ENCODE peak calls at places on chromosome 6, in four cellular contexts. One of them, this sample, is unnamed. For H3K4me1, the result is how much of the 10 kb centered on the place peaks cover.

GRCh38 chr6:63663147-63663877 is 27.7 kb downstream of the PHF3 start:
- DNase-seq in aorta: no peak
- DNase-seq in ovary: no peak
- DNase-seq in Peyer's patch: no peak
- DNase-seq in this sample: no peak

GRCh38 chr6:100461273-100461919 is 3.3 kb downstream of the SIM1 start:
- DNase-seq in aorta: no peak
- DNase-seq in ovary: no peak
- DNase-seq in Peyer's patch: no peak
- DNase-seq in this sample: no peak

GRCh38 chr6:4125933-4126864 is 9.2 kb downstream of the ECI2 start:
- DNase-seq in aorta: no peak
- DNase-seq in ovary: no peak
- DNase-seq in Peyer's patch: no peak
- DNase-seq in this sample: no peak

GRCh38 chr6:7633361-7633760 is 43.4 kb downstream of the SNRNP48 start:
- DNase-seq in aorta: no peak
- DNase-seq in ovary: no peak
- DNase-seq in Peyer's patch: no peak
- DNase-seq in this sample: no peak

GRCh38 chr6:89843070-89843469 is 13.4 kb downstream of the CASP8AP2 start:
- DNase-seq in aorta: no peak
- DNase-seq in ovary: no peak
- DNase-seq in Peyer's patch: no peak
- DNase-seq in this sample: no peak

GRCh38 chr6:75431379-75431778 is 62.2 kb downstream of the FILIP1 start:
- DNase-seq in aorta: no peak
- DNase-seq in ovary: no peak
- DNase-seq in Peyer's patch: no peak
- DNase-seq in this sample: peak

GRCh38 chr6:142195862-142196536 is 48.9 kb downstream of the VTA1 start:
- DNase-seq in aorta: no peak
- DNase-seq in ovary: no peak
- DNase-seq in Peyer's patch: no peak
- DNase-seq in this sample: no peak

GRCh38 chr6:130906736-130907381 is 79.7 kb downstream of the SMLR1 start:
- DNase-seq in aorta: no peak
- DNase-seq in ovary: no peak
- DNase-seq in Peyer's patch: no peak
- DNase-seq in this sample: no peak

GRCh38 chr6:153272201-153272980 is 141.3 kb upstream of the RGS17 start:
- DNase-seq in aorta: no peak
- DNase-seq in ovary: no peak
- DNase-seq in Peyer's patch: no peak
- DNase-seq in this sample: no peak

GRCh38 chr6:29527564-29527963 is 32.0 kb downstream of the UBD start:
- DNase-seq in aorta: no peak
- DNase-seq in ovary: no peak
- DNase-seq in Peyer's patch: no peak
- DNase-seq in this sample: no peak

GRCh38 chr6:150199241-150199640 is 56.4 kb downstream of the PPP1R14C start:
- DNase-seq in aorta: no peak
- DNase-seq in ovary: no peak
- DNase-seq in Peyer's patch: no peak
- DNase-seq in this sample: no peak

GRCh38 chr6:147159536-147160374 is 44.5 kb upstream of the STXBP5 start:
- DNase-seq in aorta: no peak
- DNase-seq in ovary: no peak
- DNase-seq in Peyer's patch: no peak
- DNase-seq in this sample: no peak

GRCh38 chr6:86276056-86276455 is 633.4 kb upstream of the SYNCRIP start:
- DNase-seq in aorta: no peak
- DNase-seq in ovary: no peak
- DNase-seq in Peyer's patch: no peak
- DNase-seq in this sample: no peak

GRCh38 chr6:160395187-160395586 is 47.0 kb downstream of the SLC22A3 start:
- DNase-seq in aorta: no peak
- DNase-seq in ovary: no peak
- DNase-seq in Peyer's patch: no peak
- DNase-seq in this sample: no peak

GRCh38 chr6:100338090-100338489 is 126.6 kb downstream of the SIM1 start:
- DNase-seq in aorta: no peak
- DNase-seq in ovary: no peak
- DNase-seq in Peyer's patch: no peak
- DNase-seq in this sample: no peak

GRCh38 chr6:84411060-84411629 is 183.7 kb upstream of the CEP162 start:
- DNase-seq in aorta: no peak
- DNase-seq in ovary: no peak
- DNase-seq in Peyer's patch: no peak
- DNase-seq in this sample: no peak

GRCh38 chr6:167208819-167209576 is 51.2 kb upstream of the GPR31 start:
- DNase-seq in aorta: no peak
- DNase-seq in ovary: no peak
- DNase-seq in Peyer's patch: no peak
- DNase-seq in this sample: no peak

GRCh38 chr6:112983741-112984221 is 636.7 kb downstream of the RFPL4B start:
- DNase-seq in aorta: no peak
- DNase-seq in ovary: no peak
- DNase-seq in Peyer's patch: no peak
- DNase-seq in this sample: no peak

DNA sequence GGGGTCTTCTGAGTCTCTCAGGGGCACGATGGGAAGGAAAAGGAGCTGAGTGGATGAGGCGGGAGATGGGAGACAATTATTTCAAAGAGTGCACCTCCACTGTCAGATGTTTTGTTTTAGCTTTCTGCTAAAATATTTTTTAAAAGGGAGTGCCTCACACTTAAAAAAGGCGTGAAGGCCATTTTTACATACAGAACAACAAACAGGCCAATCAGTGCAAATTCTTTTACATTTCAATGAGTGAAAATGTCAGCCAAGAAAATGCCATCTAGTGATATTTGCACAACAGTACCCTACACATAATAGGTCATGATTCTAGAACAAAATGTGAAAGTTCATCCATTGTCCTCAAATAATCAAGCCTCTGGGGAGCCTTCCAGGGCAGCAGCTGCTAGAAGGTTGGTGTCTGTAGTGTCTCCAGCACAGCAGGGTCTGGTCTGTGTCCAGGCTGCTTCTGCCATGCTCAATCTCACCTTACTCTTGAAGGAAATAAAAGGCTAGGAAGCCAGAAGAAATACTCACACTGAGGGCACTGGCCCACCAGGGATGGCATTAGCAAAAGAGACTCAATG is 13.3 kb upstream of the SERPINB9 start:
- DNase-seq in aorta: no peak
- DNase-seq in ovary: no peak
- DNase-seq in Peyer's patch: peak
- DNase-seq in this sample: no peak
- H3K4me1 ChIP-seq in aorta: under half
- H3K4me1 ChIP-seq in ovary: under half
- H3K4me1 ChIP-seq in Peyer's patch: under half
- H3K4me1 ChIP-seq in this sample: under half

DNA sequence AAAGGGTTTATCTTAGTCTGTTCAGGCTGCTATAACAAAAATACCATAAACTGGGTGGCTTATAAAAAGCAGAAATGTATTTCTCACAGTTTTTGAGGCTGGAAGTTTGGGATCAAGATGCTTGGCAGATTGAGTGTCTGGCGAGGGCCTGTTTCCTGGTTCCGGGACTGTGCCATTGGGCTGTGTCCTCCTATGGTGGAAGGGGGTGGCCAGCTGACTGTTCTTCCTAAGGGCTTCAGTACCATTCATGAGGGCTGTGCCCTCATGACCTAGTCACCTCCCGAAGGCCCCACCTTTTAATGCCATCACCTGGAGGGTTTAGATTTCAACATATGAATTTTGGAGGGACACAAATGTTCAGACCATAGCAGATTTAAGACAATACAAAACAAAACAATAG is 91.2 kb downstream of the ARID1B start:
- DNase-seq in aorta: no peak
- DNase-seq in ovary: no peak
- DNase-seq in Peyer's patch: no peak
- DNase-seq in this sample: no peak
- H3K4me3 ChIP-seq in aorta: no peak
- H3K4me3 ChIP-seq in ovary: no peak
- H3K4me3 ChIP-seq in Peyer's patch: no peak
- H3K4me3 ChIP-seq in this sample: no peak

GRCh38 chr6:168496139-168496840 is 55.3 kb downstream of the SMOC2 start:
- DNase-seq in aorta: no peak
- DNase-seq in ovary: no peak
- DNase-seq in Peyer's patch: no peak
- DNase-seq in this sample: no peak
- H3K4me1 ChIP-seq in aorta: under half
- H3K4me1 ChIP-seq in ovary: under half
- H3K4me1 ChIP-seq in Peyer's patch: under half
- H3K4me1 ChIP-seq in this sample: under half

DNA sequence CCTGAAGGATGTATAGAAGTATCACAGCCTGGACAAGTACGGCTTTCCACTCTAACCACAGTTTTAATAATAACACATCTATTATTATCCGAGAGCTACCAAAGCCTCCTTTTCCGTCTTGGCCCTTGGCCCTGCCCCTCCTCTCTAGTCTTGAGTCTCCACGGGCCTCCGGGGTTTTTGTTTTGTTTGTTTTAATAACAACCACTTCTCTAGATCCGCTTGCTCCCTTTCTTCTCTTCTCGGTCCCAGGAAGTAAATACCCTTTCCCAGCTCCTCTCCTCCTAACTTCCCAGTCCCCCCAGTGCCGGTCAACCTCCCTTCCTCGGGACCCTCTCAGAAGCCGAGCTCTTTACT is 638 bp downstream of the LCA5 start:
- DNase-seq in aorta: peak
- DNase-seq in ovary: peak
- DNase-seq in Peyer's patch: no peak
- DNase-seq in this sample: peak
- H3K4me3 ChIP-seq in aorta: peak
- H3K4me3 ChIP-seq in ovary: peak
- H3K4me3 ChIP-seq in Peyer's patch: peak
- H3K4me3 ChIP-seq in this sample: peak

GRCh38 chr6:39931607-39932006 is 2.7 kb downstream of the MOCS1 start:
- DNase-seq in aorta: no peak
- DNase-seq in ovary: no peak
- DNase-seq in Peyer's patch: no peak
- DNase-seq in this sample: no peak
- H3K4me1 ChIP-seq in aorta: under half
- H3K4me1 ChIP-seq in ovary: under half
- H3K4me1 ChIP-seq in Peyer's patch: under half
- H3K4me1 ChIP-seq in this sample: half or more

DNA sequence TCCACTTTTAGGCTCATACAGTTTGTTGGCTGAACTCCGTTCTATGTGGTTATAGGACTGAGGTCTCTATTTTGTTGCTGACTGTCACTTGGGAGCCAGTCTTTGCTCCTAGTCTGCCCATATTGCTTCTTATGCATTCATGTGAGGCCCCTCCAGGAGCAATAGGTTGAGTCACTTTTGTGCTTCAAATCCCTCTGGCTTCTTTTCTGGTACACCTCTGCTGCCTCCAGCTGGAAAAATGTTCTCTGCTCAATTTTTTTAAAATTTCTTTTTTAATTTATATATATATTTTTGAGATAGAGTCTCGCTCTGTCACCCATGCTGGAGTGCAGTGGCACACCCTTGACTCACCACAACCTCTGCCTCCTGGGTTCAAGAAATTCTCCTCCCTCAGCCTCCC is 42.7 kb upstream of the NOX3 start:
- DNase-seq in aorta: no peak
- DNase-seq in ovary: no peak
- DNase-seq in Peyer's patch: no peak
- DNase-seq in this sample: no peak
- H3K4me3 ChIP-seq in aorta: no peak
- H3K4me3 ChIP-seq in ovary: no peak
- H3K4me3 ChIP-seq in Peyer's patch: no peak
- H3K4me3 ChIP-seq in this sample: no peak

DNA sequence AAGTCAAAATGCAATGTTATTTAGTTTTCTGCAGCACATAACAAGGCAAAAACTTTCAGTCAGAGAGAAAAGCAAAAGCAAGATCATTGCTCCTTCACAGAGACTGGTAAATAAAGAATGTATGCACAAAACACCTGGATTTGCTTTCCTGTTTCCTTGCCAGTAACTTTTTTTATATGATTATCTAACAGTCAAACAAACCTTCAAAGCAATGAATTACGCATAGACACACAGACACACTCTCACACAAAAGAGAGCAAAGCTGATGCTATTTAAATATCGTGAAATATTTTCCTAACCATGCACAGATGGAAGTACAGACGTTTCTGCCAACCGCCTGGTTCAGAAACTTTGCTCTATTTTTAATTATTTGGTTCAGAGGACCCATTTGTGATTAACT is 24.4 kb downstream of the ATXN1 start:
- DNase-seq in aorta: no peak
- DNase-seq in ovary: no peak
- DNase-seq in Peyer's patch: no peak
- DNase-seq in this sample: no peak
- H3K4me1 ChIP-seq in aorta: under half
- H3K4me1 ChIP-seq in ovary: under half
- H3K4me1 ChIP-seq in Peyer's patch: under half
- H3K4me1 ChIP-seq in this sample: half or more

GRCh38 chr6:36249010-36249409 is 20.9 kb upstream of the PNPLA1 start:
- DNase-seq in aorta: no peak
- DNase-seq in ovary: no peak
- DNase-seq in Peyer's patch: no peak
- DNase-seq in this sample: no peak

GRCh38 chr6:36249536-36249935 is 20.3 kb upstream of the PNPLA1 start:
- DNase-seq in aorta: no peak
- DNase-seq in ovary: no peak
- DNase-seq in Peyer's patch: no peak
- DNase-seq in this sample: no peak

GRCh38 chr6:36247691-36248090 is 22.2 kb upstream of the PNPLA1 start:
- DNase-seq in aorta: peak
- DNase-seq in ovary: no peak
- DNase-seq in Peyer's patch: no peak
- DNase-seq in this sample: no peak

GRCh38 chr6:36246511-36247268 is 23.2 kb upstream of the PNPLA1 start:
- DNase-seq in aorta: no peak
- DNase-seq in ovary: no peak
- DNase-seq in Peyer's patch: no peak
- DNase-seq in this sample: no peak

GRCh38 chr6:36252005-36252404 is 17.9 kb upstream of the PNPLA1 start:
- DNase-seq in aorta: no peak
- DNase-seq in ovary: no peak
- DNase-seq in Peyer's patch: no peak
- DNase-seq in this sample: no peak
- H3K4me3 ChIP-seq in aorta: no peak
- H3K4me3 ChIP-seq in ovary: no peak
- H3K4me3 ChIP-seq in Peyer's patch: no peak
- H3K4me3 ChIP-seq in this sample: no peak

DNA sequence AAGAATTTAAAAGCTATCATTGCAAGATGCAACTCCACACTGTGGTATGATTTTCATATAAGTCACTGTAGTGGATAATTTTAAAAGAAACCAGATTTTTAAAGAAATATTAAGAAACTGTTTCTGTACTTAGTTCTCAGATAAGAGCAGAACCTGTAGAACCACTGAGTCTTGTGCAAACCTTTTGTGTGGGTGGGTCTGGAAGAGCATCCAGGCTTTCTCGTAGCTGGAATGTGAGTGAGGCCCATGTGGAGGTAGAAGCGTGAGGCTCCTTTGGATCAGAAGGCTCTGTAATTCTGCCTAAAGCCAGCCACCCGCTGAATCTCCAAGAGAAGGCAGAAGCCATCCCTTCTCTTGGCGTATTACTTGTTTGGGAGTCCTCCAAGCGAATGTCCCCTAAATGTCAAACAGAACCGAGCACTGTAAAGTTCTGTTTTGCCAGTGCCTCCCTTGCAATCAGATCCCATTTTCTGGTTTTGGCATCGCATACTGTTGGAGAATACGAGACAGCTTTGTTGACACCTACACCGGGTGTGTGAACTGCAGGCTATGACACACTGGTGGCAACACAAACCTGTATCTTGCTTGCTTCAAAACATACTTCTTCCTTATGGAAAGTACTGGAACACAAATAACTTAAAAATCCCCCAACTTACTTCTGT is 188.7 kb downstream of the FOXC1 start:
- DNase-seq in aorta: no peak
- DNase-seq in ovary: no peak
- DNase-seq in Peyer's patch: no peak
- DNase-seq in this sample: no peak
- H3K4me1 ChIP-seq in aorta: under half
- H3K4me1 ChIP-seq in ovary: under half
- H3K4me1 ChIP-seq in Peyer's patch: under half
- H3K4me1 ChIP-seq in this sample: under half

This sample was measured in left ventricle myocardium inferior.